ENCODE peak calls at places on chromosomes 4 and X, in eight cellular contexts. U is SJSA1; D is BJ; Z is activated naive CD4-positive, alpha-beta T cell treated with anti-CD3 and anti-CD28 coated beads, Interleukin-2, amount 50 U/mL, for 72 hours; B is HEK293T; N is astrocyte of the hippocampus; S is NCI-H1092 treated with DMSO at 0.1 percent for 48 hours; I is SK-MEL-5. T is an unnamed sample.

GRCh38 chr4:113950207-113950606 is 29.2 kb downstream of the ARSJ start:
- DNase-seq in U (no peak), D (no peak), Z (no peak), B (no peak), N (peak), S (no peak), I (no peak), T (peak)

GRCh38 chr4:118338981-118339765 is 13.6 kb downstream of the PRSS12 start:
- DNase-seq in U (no peak), D (peak), Z (no peak), B (no peak), N (peak), S (no peak), I (no peak), T (peak)

GRCh38 chr4:140367738-140368137 is 5.7 kb upstream of the SCOC start:
- DNase-seq in U (peak), D (no peak), Z (no peak), B (no peak), N (peak), S (no peak), I (no peak), T (peak)

GRCh38 chr4:6987566-6987920 is 55.6 kb upstream of the TADA2B start:
- DNase-seq in U (no peak), D (no peak), Z (no peak), B (no peak), N (no peak), S (no peak), I (no peak), T (peak)

GRCh38 chrX:8067754-8068469 is 103.2 kb downstream of the VCX2 start:
- DNase-seq in U (no peak), D (no peak), Z (no peak), B (no peak), N (no peak), S (no peak), I (no peak), T (no peak)

GRCh38 chr4:125011646-125012045 is 299.1 kb upstream of the ANKRD50 start:
- DNase-seq in U (no peak), D (no peak), Z (no peak), B (no peak), N (peak), S (no peak), I (no peak), T (no peak)

GRCh38 chrX:102517331-102517730 is 792 bp upstream of the TMSB15A start:
- DNase-seq in U (no peak), D (no peak), Z (no peak), B (no peak), N (peak), S (peak), I (peak), T (peak)

GRCh38 chrX:103101280-103102042 is 8.5 kb upstream of the NXF3 start:
- DNase-seq in U (no peak), D (no peak), Z (no peak), B (no peak), N (peak), S (no peak), I (peak), T (no peak)

GRCh38 chrX:110509778-110510510 is 151.3 kb downstream of the RTL9 start:
- DNase-seq in U (no peak), D (no peak), Z (no peak), B (no peak), N (peak), S (no peak), I (peak), T (peak)

GRCh38 chrX:139902559-139902958 is 30.3 kb downstream of the ATP11C start:
- DNase-seq in U (no peak), D (no peak), Z (no peak), B (no peak), N (no peak), S (no peak), I (no peak), T (no peak)

GRCh38 chrX:21438792-21439191 is 64.6 kb downstream of the CNKSR2 start:
- DNase-seq in U (no peak), D (no peak), Z (no peak), B (no peak), N (no peak), S (no peak), I (no peak), T (no peak)

GRCh38 chr4:16082424-16083216 is 1.2 kb downstream of the PROM1 start:
- DNase-seq in U (no peak), D (no peak), Z (no peak), B (peak), N (peak), S (peak), I (no peak), T (no peak)

GRCh38 chrX:83759872-83760271 is 101.1 kb upstream of the CYLC1 start:
- DNase-seq in U (no peak), D (no peak), Z (no peak), B (peak), N (peak), S (peak), I (peak), T (peak)

GRCh38 chrX:78321809-78322208 is 5.6 kb downstream of the CYSLTR1 start:
- DNase-seq in U (no peak), D (no peak), Z (no peak), B (no peak), N (no peak), S (no peak), I (no peak), T (no peak)

T was measured in AG10803.